ENCODE peak calls at places on chromosomes 4 and X, in ten cellular contexts. X is fibroblast of mammary gland, S is PC-3, Q is psoas muscle, N is dorsolateral prefrontal cortex, P is colonic mucosa, H is choroid plexus epithelial cell, D is fibroblast of pulmonary artery, B is lower lobe of right lung, Z is tibial artery. V is an unnamed sample.

GRCh38 chr4:15078682-15079642 is 76.7 kb downstream of the CPEB2 start:
- DNase-seq in H (peak; percentile 92), Z (no peak), D (peak; percentile 66), N (no peak), Q (no peak), S (peak; percentile 27), P (no peak), B (no peak), X (peak; percentile 90), V (peak; percentile 10)

GRCh38 chrX:39301041-39301440 is 499.8 kb downstream of the MID1IP1 start:
- DNase-seq in Q (no peak), X (no peak), P (no peak), Z (no peak), B (no peak), S (no peak), D (no peak), N (no peak), H (no peak), V (no peak)

GRCh38 chr4:73109493-73109892 is 40.0 kb upstream of the COX18 start:
- DNase-seq in H (no peak), P (no peak), S (no peak), Q (no peak), D (no peak), N (no peak), B (no peak), Z (no peak), X (no peak), V (no peak)

GRCh38 chr4:184362338-184362737 is 112.0 kb downstream of the IRF2 start:
- DNase-seq in Q (no peak), Z (no peak), S (no peak), D (no peak), N (no peak), B (no peak), X (no peak), H (no peak), P (no peak), V (no peak)

GRCh38 chrX:40303256-40304077 is 205.7 kb upstream of the BCOR start:
- DNase-seq in Z (no peak), B (no peak), S (no peak), Q (no peak), H (no peak), P (no peak), D (no peak), N (no peak), X (no peak), V (no peak)

GRCh38 chr4:40564815-40565505 is 64.7 kb downstream of the RBM47 start:
- DNase-seq in N (no peak), X (no peak), S (no peak), Q (no peak), Z (no peak), B (no peak), D (no peak), P (no peak), H (peak; percentile 46), V (no peak)

GRCh38 chrX:41145920-41146608 is 60.8 kb downstream of the USP9X start:
- DNase-seq in H (peak; percentile 85), P (no peak), N (no peak), D (peak; percentile 80), B (no peak), S (peak; percentile 77), X (peak; percentile 95), Z (no peak), Q (no peak), V (peak; percentile 81)

GRCh38 chrX:151703487-151703886 is 8.2 kb downstream of the PRRG3 start:
- DNase-seq in Q (peak; percentile 53), H (no peak), P (no peak), N (no peak), B (no peak), D (no peak), X (peak; percentile 53), S (no peak), Z (no peak), V (no peak)

GRCh38 chrX:148723551-148723950 is 223.1 kb downstream of the AFF2 start:
- DNase-seq in X (no peak), Z (no peak), P (no peak), B (no peak), N (no peak), H (no peak), Q (no peak), D (no peak), S (no peak), V (no peak)

DNA sequence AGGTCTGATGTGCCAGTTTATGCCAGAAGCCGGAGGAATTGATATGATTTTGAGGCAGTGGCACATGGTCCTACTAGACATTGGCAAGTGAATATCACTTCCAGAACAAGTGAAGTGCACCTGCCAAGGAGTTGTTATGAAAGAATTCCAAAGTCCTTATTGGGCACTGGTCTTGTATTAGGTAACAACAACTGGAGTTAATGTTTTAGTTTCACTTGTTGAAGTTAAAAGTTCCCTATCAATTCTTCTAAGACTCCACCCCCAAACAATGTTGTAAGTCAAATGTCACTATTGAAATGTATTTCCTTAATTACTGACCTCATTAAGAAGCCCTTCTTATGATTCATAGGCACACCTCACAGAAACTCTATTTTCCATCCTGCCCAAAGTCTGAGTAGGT is 3.1 kb downstream of the TET2 start:
- DNase-seq in D (no peak), B (no peak), H (no peak), X (no peak), N (no peak), Z (no peak), S (no peak), Q (no peak), P (no peak), V (no peak)
- H3K4me3 ChIP-seq in D (no peak overlapping the region), B (peak overlapping the region; percentile 78), H (no peak overlapping the region), X (no peak overlapping the region), N (no peak overlapping the region), Z (no peak overlapping the region), S (peak overlapping the region; percentile 99), Q (peak overlapping the region; percentile 86), P (no peak overlapping the region), V (no peak overlapping the region)

DNA sequence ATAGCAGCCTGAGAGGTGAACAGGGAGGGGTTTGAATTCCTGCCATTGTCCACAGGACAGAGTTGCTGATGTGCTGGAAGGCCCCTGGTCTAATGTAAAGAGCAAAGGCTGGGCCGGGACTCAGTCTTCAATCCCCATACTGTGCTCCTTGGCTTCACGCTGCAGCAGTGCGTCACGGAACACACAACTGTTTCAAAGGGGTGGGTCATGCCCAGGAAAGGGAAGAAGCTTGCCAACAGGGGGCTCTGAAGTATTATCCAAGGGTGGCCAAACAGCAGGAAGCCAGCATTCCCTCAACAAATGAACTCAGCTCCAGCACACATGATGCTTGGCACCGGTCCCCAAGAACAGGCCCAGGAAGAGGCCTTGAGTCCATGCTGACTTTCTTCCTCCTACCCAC is 122.5 kb downstream of the NFKB1 start:
- DNase-seq in S (peak; percentile 40), X (peak; percentile 61), Z (no peak), H (peak; percentile 85), B (no peak), N (no peak), D (peak; percentile 71), P (no peak), Q (no peak), V (no peak)
- TF ChIP-seq CTCF in S (peak; percentile 29), X (peak; percentile 16), Z (no peak), H (peak; percentile 63), B (no peak), N (no peak), D (peak; percentile 30), P (no peak), Q (no peak), V (peak; percentile 31)

DNA sequence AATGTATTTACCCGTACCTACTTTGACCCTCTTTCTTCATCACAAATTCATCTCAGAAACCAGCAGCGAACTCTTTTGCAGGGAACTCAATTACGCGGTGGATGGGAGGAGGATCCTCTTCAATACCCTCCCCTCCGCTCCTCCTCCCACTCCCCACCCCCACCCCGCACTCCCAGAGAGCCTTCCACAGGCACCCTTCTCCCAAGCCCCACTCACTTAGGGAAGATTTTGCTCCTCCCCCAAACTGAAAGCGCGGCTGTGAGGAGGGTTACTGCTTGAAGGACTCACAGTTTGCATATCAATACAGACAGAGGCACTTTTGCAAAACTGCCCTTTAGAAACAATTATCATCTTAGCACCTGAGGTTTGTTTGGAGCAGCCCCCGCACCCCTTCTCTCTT is 955 bp upstream of the IL1RAPL1 start:
- DNase-seq in B (no peak), Z (no peak), P (peak; percentile 24), S (peak; percentile 20), Q (no peak), D (peak; percentile 59), N (peak; percentile 34), H (peak; percentile 62), X (no peak), V (no peak)
- H3K4me3 ChIP-seq in B (no peak overlapping the region), Z (peak overlapping the region; percentile 31), P (no peak overlapping the region), S (peak overlapping the region; percentile 66), Q (peak overlapping the region; percentile 48), D (peak overlapping the region; percentile 65), N (peak overlapping the region; percentile 55), H (peak overlapping the region; percentile 53), X (no peak overlapping the region), V (no peak overlapping the region)

GRCh38 chr4:162485486-162485885 is 321.7 kb upstream of the FSTL5 start:
- DNase-seq in D (no peak), B (no peak), P (no peak), X (peak; percentile 30), N (no peak), H (peak; percentile 31), Z (no peak), Q (no peak), S (peak; percentile 51), V (no peak)
- TF ChIP-seq CTCF in D (no peak), B (no peak), P (no peak), X (no peak), N (no peak), H (no peak), Z (no peak), Q (no peak), S (no peak), V (no peak)

GRCh38 chrX:108036298-108036973 is 8.4 kb upstream of the VSIG1 start:
- DNase-seq in Z (no peak), B (no peak), H (peak; percentile 83), N (no peak), S (peak; percentile 95), D (peak; percentile 94), P (peak; percentile 35), X (peak; percentile 86), Q (no peak), V (no peak)
- H3K4me3 ChIP-seq in Z (no peak overlapping the region), B (no peak overlapping the region), H (no peak overlapping the region), N (no peak overlapping the region), S (no peak overlapping the region), D (no peak overlapping the region), P (no peak overlapping the region), X (no peak overlapping the region), Q (no peak overlapping the region), V (no peak overlapping the region)

GRCh38 chr4:60195256-60195655 is 1004.9 kb upstream of the ADGRL3 start:
- DNase-seq in X (no peak), S (no peak), N (no peak), Z (no peak), H (no peak), D (no peak), Q (no peak), B (no peak), P (no peak), V (no peak)

GRCh38 chr4:60201052-60201673 is 999.0 kb upstream of the ADGRL3 start:
- DNase-seq in Q (no peak), Z (no peak), N (peak; percentile 14), H (peak; percentile 69), B (peak; percentile 39), X (peak; percentile 52), P (peak; percentile 44), D (peak; percentile 71), S (peak; percentile 82), V (peak; percentile 7)
- TF ChIP-seq CTCF in Q (peak; percentile 45), Z (peak; percentile 75), N (peak; percentile 83), H (peak; percentile 96), B (peak; percentile 85), X (peak; percentile 96), P (peak; percentile 85), D (peak; percentile 94), S (peak; percentile 99), V (peak; percentile 88)

V was measured in AG09309.